ENCODE peak calls at places on chromosomes 2 and 18, in nine cellular contexts. One of them, this sample, is unnamed.

GRCh38 chr18:13112982-13113381 is 105.6 kb upstream of the LDLRAD4 start:
- DNase-seq in sigmoid colon: peak
- DNase-seq in astrocyte of the spinal cord: peak
- DNase-seq in foreskin fibroblast: peak
- DNase-seq in ovary: no peak
- DNase-seq in BE2C: peak
- DNase-seq in BJ: no peak
- DNase-seq in cardiac fibroblast: peak
- DNase-seq in Peyer's patch: no peak
- DNase-seq in this sample: peak

GRCh38 chr2:73983322-73984202 is 1.1 kb upstream of the TET3 start:
- DNase-seq in sigmoid colon: no peak
- DNase-seq in astrocyte of the spinal cord: no peak
- DNase-seq in foreskin fibroblast: no peak
- DNase-seq in ovary: peak
- DNase-seq in BE2C: no peak
- DNase-seq in BJ: no peak
- DNase-seq in cardiac fibroblast: no peak
- DNase-seq in Peyer's patch: peak
- DNase-seq in this sample: peak

GRCh38 chr2:104755026-104755856 is 98.7 kb upstream of the POU3F3 start:
- DNase-seq in sigmoid colon: no peak
- DNase-seq in astrocyte of the spinal cord: peak
- DNase-seq in foreskin fibroblast: peak
- DNase-seq in ovary: no peak
- DNase-seq in BE2C: no peak
- DNase-seq in BJ: no peak
- DNase-seq in cardiac fibroblast: no peak
- DNase-seq in Peyer's patch: no peak
- DNase-seq in this sample: peak

GRCh38 chr2:101566632-101567228 is 91.8 kb upstream of the RFX8 start:
- DNase-seq in sigmoid colon: no peak
- DNase-seq in astrocyte of the spinal cord: no peak
- DNase-seq in foreskin fibroblast: no peak
- DNase-seq in ovary: no peak
- DNase-seq in BE2C: no peak
- DNase-seq in BJ: no peak
- DNase-seq in cardiac fibroblast: no peak
- DNase-seq in Peyer's patch: no peak
- DNase-seq in this sample: peak

GRCh38 chr2:205405752-205406151 is 276.5 kb upstream of the NRP2 start:
- DNase-seq in sigmoid colon: no peak
- DNase-seq in astrocyte of the spinal cord: peak
- DNase-seq in foreskin fibroblast: peak
- DNase-seq in ovary: no peak
- DNase-seq in BE2C: no peak
- DNase-seq in BJ: peak
- DNase-seq in cardiac fibroblast: peak
- DNase-seq in Peyer's patch: no peak
- DNase-seq in this sample: no peak

GRCh38 chr2:67337903-67338302 is 59.2 kb upstream of the ETAA1 start:
- DNase-seq in sigmoid colon: no peak
- DNase-seq in astrocyte of the spinal cord: no peak
- DNase-seq in foreskin fibroblast: no peak
- DNase-seq in ovary: no peak
- DNase-seq in BE2C: no peak
- DNase-seq in BJ: no peak
- DNase-seq in cardiac fibroblast: no peak
- DNase-seq in Peyer's patch: no peak
- DNase-seq in this sample: no peak

GRCh38 chr2:215614296-215614695 is 178.4 kb upstream of the FN1 start:
- DNase-seq in sigmoid colon: no peak
- DNase-seq in astrocyte of the spinal cord: no peak
- DNase-seq in foreskin fibroblast: no peak
- DNase-seq in ovary: no peak
- DNase-seq in BE2C: no peak
- DNase-seq in BJ: no peak
- DNase-seq in cardiac fibroblast: no peak
- DNase-seq in Peyer's patch: no peak
- DNase-seq in this sample: no peak

GRCh38 chr2:29766191-29766590 is 155.2 kb downstream of the ALK start:
- DNase-seq in sigmoid colon: no peak
- DNase-seq in astrocyte of the spinal cord: no peak
- DNase-seq in foreskin fibroblast: peak
- DNase-seq in ovary: no peak
- DNase-seq in BE2C: no peak
- DNase-seq in BJ: no peak
- DNase-seq in cardiac fibroblast: no peak
- DNase-seq in Peyer's patch: no peak
- DNase-seq in this sample: no peak

GRCh38 chr2:48259811-48260210 is 270.1 kb upstream of the STON1 start:
- DNase-seq in sigmoid colon: no peak
- DNase-seq in astrocyte of the spinal cord: no peak
- DNase-seq in foreskin fibroblast: no peak
- DNase-seq in ovary: no peak
- DNase-seq in BE2C: no peak
- DNase-seq in BJ: no peak
- DNase-seq in cardiac fibroblast: no peak
- DNase-seq in Peyer's patch: no peak
- DNase-seq in this sample: no peak

GRCh38 chr18:43007365-43007764 is 108.1 kb downstream of the RIT2 start:
- DNase-seq in sigmoid colon: no peak
- DNase-seq in astrocyte of the spinal cord: no peak
- DNase-seq in foreskin fibroblast: no peak
- DNase-seq in ovary: no peak
- DNase-seq in BE2C: no peak
- DNase-seq in BJ: no peak
- DNase-seq in cardiac fibroblast: no peak
- DNase-seq in Peyer's patch: no peak
- DNase-seq in this sample: no peak

DNA sequence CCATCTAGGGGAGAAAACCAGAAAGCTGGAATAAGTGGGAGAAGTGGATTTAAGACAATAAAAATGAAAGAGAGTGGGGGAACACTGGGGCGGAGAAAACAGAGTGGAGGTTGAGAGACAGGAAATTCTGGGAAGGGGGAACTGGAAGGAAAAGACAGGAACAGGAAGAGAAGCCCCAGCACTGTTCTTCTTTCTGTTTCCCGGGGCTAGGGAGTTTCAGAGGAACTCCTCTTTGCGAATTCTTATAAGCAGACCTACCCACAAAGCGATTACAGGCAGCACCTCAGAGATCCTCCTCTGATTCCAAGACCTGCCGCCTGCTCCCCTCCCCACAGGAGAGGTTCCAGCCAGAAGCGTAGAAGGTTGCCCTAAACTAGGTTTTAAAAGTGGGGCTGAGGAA is 13.2 kb downstream of the ST3GAL5 start:
- DNase-seq in sigmoid colon: no peak
- DNase-seq in astrocyte of the spinal cord: no peak
- DNase-seq in foreskin fibroblast: no peak
- DNase-seq in ovary: no peak
- DNase-seq in BE2C: no peak
- DNase-seq in BJ: no peak
- DNase-seq in cardiac fibroblast: no peak
- DNase-seq in Peyer's patch: no peak
- DNase-seq in this sample: no peak
- H3K4me3 ChIP-seq in sigmoid colon: no peak
- H3K4me3 ChIP-seq in astrocyte of the spinal cord: no peak
- H3K4me3 ChIP-seq in foreskin fibroblast: no peak
- H3K4me3 ChIP-seq in ovary: no peak
- H3K4me3 ChIP-seq in BE2C: no peak
- H3K4me3 ChIP-seq in BJ: no peak
- H3K4me3 ChIP-seq in cardiac fibroblast: no peak
- H3K4me3 ChIP-seq in Peyer's patch: no peak
- H3K4me3 ChIP-seq in this sample: no peak

GRCh38 chr2:142140434-142140845 is 9.6 kb upstream of the LRP1B start:
- DNase-seq in sigmoid colon: no peak
- DNase-seq in astrocyte of the spinal cord: peak
- DNase-seq in foreskin fibroblast: peak
- DNase-seq in ovary: no peak
- DNase-seq in BE2C: no peak
- DNase-seq in BJ: no peak
- DNase-seq in cardiac fibroblast: peak
- DNase-seq in Peyer's patch: no peak
- DNase-seq in this sample: peak
- TF ChIP-seq CTCF in sigmoid colon: no peak
- TF ChIP-seq CTCF in astrocyte of the spinal cord: peak
- TF ChIP-seq CTCF in foreskin fibroblast: peak
- TF ChIP-seq CTCF in ovary: no peak
- TF ChIP-seq CTCF in BE2C: peak
- TF ChIP-seq CTCF in BJ: peak
- TF ChIP-seq CTCF in cardiac fibroblast: peak
- TF ChIP-seq CTCF in Peyer's patch: peak
- TF ChIP-seq CTCF in this sample: peak

GRCh38 chr2:19171409-19171808 is 187.0 kb downstream of the OSR1 start:
- DNase-seq in sigmoid colon: no peak
- DNase-seq in astrocyte of the spinal cord: no peak
- DNase-seq in foreskin fibroblast: peak
- DNase-seq in ovary: no peak
- DNase-seq in BE2C: no peak
- DNase-seq in BJ: no peak
- DNase-seq in cardiac fibroblast: no peak
- DNase-seq in Peyer's patch: no peak
- DNase-seq in this sample: no peak

GRCh38 chr2:19176172-19176852 is 182.1 kb downstream of the OSR1 start:
- DNase-seq in sigmoid colon: no peak
- DNase-seq in astrocyte of the spinal cord: no peak
- DNase-seq in foreskin fibroblast: peak
- DNase-seq in ovary: no peak
- DNase-seq in BE2C: no peak
- DNase-seq in BJ: no peak
- DNase-seq in cardiac fibroblast: no peak
- DNase-seq in Peyer's patch: no peak
- DNase-seq in this sample: no peak

GRCh38 chr2:19178175-19178574 is 180.2 kb downstream of the OSR1 start:
- DNase-seq in sigmoid colon: no peak
- DNase-seq in astrocyte of the spinal cord: no peak
- DNase-seq in foreskin fibroblast: peak
- DNase-seq in ovary: no peak
- DNase-seq in BE2C: no peak
- DNase-seq in BJ: no peak
- DNase-seq in cardiac fibroblast: peak
- DNase-seq in Peyer's patch: no peak
- DNase-seq in this sample: peak

DNA sequence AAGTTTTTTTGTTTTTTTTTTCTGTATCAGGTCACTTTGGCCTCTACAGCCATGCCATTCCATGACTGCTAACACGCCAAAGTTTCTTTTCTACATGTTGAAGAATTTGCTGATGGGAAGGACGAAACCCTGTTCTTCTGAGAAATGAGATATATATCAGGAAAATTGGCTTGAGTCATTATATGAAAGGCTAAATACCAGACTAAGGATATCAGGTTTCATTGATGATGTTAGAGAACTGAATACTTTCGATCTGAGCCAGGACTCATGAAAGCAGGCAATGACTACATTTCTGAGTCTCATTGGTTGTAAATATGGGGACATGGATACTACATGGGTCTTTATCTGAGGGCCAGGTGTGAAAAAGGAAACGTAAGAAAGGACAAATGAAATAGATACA is 181.4 kb downstream of the OSR1 start:
- DNase-seq in sigmoid colon: no peak
- DNase-seq in astrocyte of the spinal cord: peak
- DNase-seq in foreskin fibroblast: peak
- DNase-seq in ovary: no peak
- DNase-seq in BE2C: no peak
- DNase-seq in BJ: peak
- DNase-seq in cardiac fibroblast: peak
- DNase-seq in Peyer's patch: no peak
- DNase-seq in this sample: no peak
- H3K4me3 ChIP-seq in sigmoid colon: no peak
- H3K4me3 ChIP-seq in astrocyte of the spinal cord: no peak
- H3K4me3 ChIP-seq in foreskin fibroblast: no peak
- H3K4me3 ChIP-seq in ovary: no peak
- H3K4me3 ChIP-seq in BE2C: no peak
- H3K4me3 ChIP-seq in BJ: no peak
- H3K4me3 ChIP-seq in cardiac fibroblast: no peak
- H3K4me3 ChIP-seq in Peyer's patch: no peak
- H3K4me3 ChIP-seq in this sample: no peak

GRCh38 chr2:12717988-12718661 is 1.4 kb downstream of the TRIB2 start:
- DNase-seq in sigmoid colon: peak
- DNase-seq in astrocyte of the spinal cord: peak
- DNase-seq in foreskin fibroblast: peak
- DNase-seq in ovary: peak
- DNase-seq in BE2C: peak
- DNase-seq in BJ: no peak
- DNase-seq in cardiac fibroblast: peak
- DNase-seq in Peyer's patch: peak
- DNase-seq in this sample: no peak

GRCh38 chr2:12715878-12716249 is 872 bp upstream of the TRIB2 start:
- DNase-seq in sigmoid colon: peak
- DNase-seq in astrocyte of the spinal cord: peak
- DNase-seq in foreskin fibroblast: peak
- DNase-seq in ovary: peak
- DNase-seq in BE2C: peak
- DNase-seq in BJ: no peak
- DNase-seq in cardiac fibroblast: peak
- DNase-seq in Peyer's patch: peak
- DNase-seq in this sample: no peak

GRCh38 chr2:12716250-12717190 is at the start of gene TRIB2:
- DNase-seq in sigmoid colon: peak
- DNase-seq in astrocyte of the spinal cord: peak
- DNase-seq in foreskin fibroblast: peak
- DNase-seq in ovary: peak
- DNase-seq in BE2C: peak
- DNase-seq in BJ: no peak
- DNase-seq in cardiac fibroblast: peak
- DNase-seq in Peyer's patch: peak
- DNase-seq in this sample: no peak

GRCh38 chr2:12718662-12719399 is 2.1 kb downstream of the TRIB2 start:
- DNase-seq in sigmoid colon: no peak
- DNase-seq in astrocyte of the spinal cord: no peak
- DNase-seq in foreskin fibroblast: peak
- DNase-seq in ovary: peak
- DNase-seq in BE2C: no peak
- DNase-seq in BJ: no peak
- DNase-seq in cardiac fibroblast: no peak
- DNase-seq in Peyer's patch: no peak
- DNase-seq in this sample: no peak

GRCh38 chr2:12717191-12717987 is 653 bp downstream of the TRIB2 start:
- DNase-seq in sigmoid colon: peak
- DNase-seq in astrocyte of the spinal cord: peak
- DNase-seq in foreskin fibroblast: peak
- DNase-seq in ovary: peak
- DNase-seq in BE2C: peak
- DNase-seq in BJ: no peak
- DNase-seq in cardiac fibroblast: peak
- DNase-seq in Peyer's patch: peak
- DNase-seq in this sample: no peak
- TF ChIP-seq CTCF in sigmoid colon: no peak
- TF ChIP-seq CTCF in astrocyte of the spinal cord: peak
- TF ChIP-seq CTCF in foreskin fibroblast: peak
- TF ChIP-seq CTCF in ovary: peak
- TF ChIP-seq CTCF in BE2C: peak
- TF ChIP-seq CTCF in BJ: peak
- TF ChIP-seq CTCF in cardiac fibroblast: peak
- TF ChIP-seq CTCF in Peyer's patch: no peak
- TF ChIP-seq CTCF in this sample: peak

DNA sequence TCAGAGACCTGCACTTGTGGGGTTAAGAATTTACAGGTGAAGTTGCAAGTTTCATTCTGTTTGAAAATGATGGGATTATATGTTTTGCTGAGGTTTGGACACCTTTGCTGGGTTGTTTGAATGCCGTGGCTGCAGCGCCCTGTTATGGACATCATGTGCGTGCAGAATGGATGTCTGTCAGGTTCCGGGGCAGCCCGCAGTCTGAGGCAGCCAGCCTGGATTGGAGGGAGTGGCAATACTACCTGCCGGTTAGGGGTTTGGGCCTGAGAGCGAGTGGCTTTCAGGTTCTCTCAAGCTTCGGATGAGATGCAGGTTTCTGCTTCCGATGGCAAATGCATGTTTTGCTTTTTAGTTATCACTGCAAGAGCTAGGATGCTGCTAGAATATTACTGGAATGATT is 1.1 kb downstream of the CASP8 start:
- DNase-seq in sigmoid colon: no peak
- DNase-seq in astrocyte of the spinal cord: no peak
- DNase-seq in foreskin fibroblast: no peak
- DNase-seq in ovary: no peak
- DNase-seq in BE2C: no peak
- DNase-seq in BJ: no peak
- DNase-seq in cardiac fibroblast: no peak
- DNase-seq in Peyer's patch: peak
- DNase-seq in this sample: no peak
- H3K4me3 ChIP-seq in sigmoid colon: no peak
- H3K4me3 ChIP-seq in astrocyte of the spinal cord: no peak
- H3K4me3 ChIP-seq in foreskin fibroblast: no peak
- H3K4me3 ChIP-seq in ovary: no peak
- H3K4me3 ChIP-seq in BE2C: no peak
- H3K4me3 ChIP-seq in BJ: no peak
- H3K4me3 ChIP-seq in cardiac fibroblast: no peak
- H3K4me3 ChIP-seq in Peyer's patch: peak
- H3K4me3 ChIP-seq in this sample: no peak

This sample was measured in LNCaP clone FGC.